ENCODE peak calls at places on chromosome 20, in eight cellular contexts. One of them, this sample, is unnamed.

GRCh38 chr20:24470031-24470781 is 777 bp downstream of the SYNDIG1 start:
- DNase-seq in CD8-positive, alpha-beta T cell: no peak
- DNase-seq in uterus: no peak
- DNase-seq in heart left ventricle: no peak
- DNase-seq in RWPE1: no peak
- DNase-seq in kidney: peak; percentile 77
- DNase-seq in right lobe of liver: no peak
- DNase-seq in endodermal cell: peak; percentile 79
- DNase-seq in this sample: no peak

GRCh38 chr20:17066955-17067354 is 159.9 kb upstream of the PCSK2 start:
- DNase-seq in CD8-positive, alpha-beta T cell: no peak
- DNase-seq in uterus: no peak
- DNase-seq in heart left ventricle: no peak
- DNase-seq in RWPE1: no peak
- DNase-seq in kidney: no peak
- DNase-seq in right lobe of liver: no peak
- DNase-seq in endodermal cell: peak; percentile 72
- DNase-seq in this sample: no peak

GRCh38 chr20:40457404-40457803 is 231.6 kb downstream of the MAFB start:
- DNase-seq in CD8-positive, alpha-beta T cell: no peak
- DNase-seq in uterus: no peak
- DNase-seq in heart left ventricle: no peak
- DNase-seq in RWPE1: no peak
- DNase-seq in kidney: no peak
- DNase-seq in right lobe of liver: no peak
- DNase-seq in endodermal cell: peak; percentile 85
- DNase-seq in this sample: no peak

GRCh38 chr20:45963059-45964011 is 8.7 kb downstream of the ZNF335 start:
- DNase-seq in CD8-positive, alpha-beta T cell: no peak
- DNase-seq in uterus: no peak
- DNase-seq in heart left ventricle: no peak
- DNase-seq in RWPE1: no peak
- DNase-seq in kidney: peak; percentile 75
- DNase-seq in right lobe of liver: peak; percentile 52
- DNase-seq in endodermal cell: peak; percentile 61
- DNase-seq in this sample: no peak

GRCh38 chr20:3135507-3136070 is 24.1 kb downstream of the FASTKD5 start:
- DNase-seq in CD8-positive, alpha-beta T cell: no peak
- DNase-seq in uterus: no peak
- DNase-seq in heart left ventricle: no peak
- DNase-seq in RWPE1: no peak
- DNase-seq in kidney: no peak
- DNase-seq in right lobe of liver: no peak
- DNase-seq in endodermal cell: no peak
- DNase-seq in this sample: no peak

GRCh38 chr20:23484081-23484480 is 6.8 kb upstream of the CST8 start:
- DNase-seq in CD8-positive, alpha-beta T cell: no peak
- DNase-seq in uterus: no peak
- DNase-seq in heart left ventricle: no peak
- DNase-seq in RWPE1: no peak
- DNase-seq in kidney: no peak
- DNase-seq in right lobe of liver: no peak
- DNase-seq in endodermal cell: no peak
- DNase-seq in this sample: no peak

GRCh38 chr20:62924567-62925419 is 1.5 kb downstream of the DIDO1 start:
- DNase-seq in CD8-positive, alpha-beta T cell: no peak
- DNase-seq in uterus: no peak
- DNase-seq in heart left ventricle: no peak
- DNase-seq in RWPE1: peak; percentile 76
- DNase-seq in kidney: no peak
- DNase-seq in right lobe of liver: no peak
- DNase-seq in endodermal cell: peak; percentile 50
- DNase-seq in this sample: no peak

GRCh38 chr20:9615766-9616454 is 101.5 kb downstream of the LAMP5 start:
- DNase-seq in CD8-positive, alpha-beta T cell: no peak
- DNase-seq in uterus: no peak
- DNase-seq in heart left ventricle: no peak
- DNase-seq in RWPE1: no peak
- DNase-seq in kidney: no peak
- DNase-seq in right lobe of liver: no peak
- DNase-seq in endodermal cell: no peak
- DNase-seq in this sample: no peak

GRCh38 chr20:32036252-32036651 is 15.8 kb upstream of the HCK start:
- DNase-seq in CD8-positive, alpha-beta T cell: no peak
- DNase-seq in uterus: no peak
- DNase-seq in heart left ventricle: no peak
- DNase-seq in RWPE1: no peak
- DNase-seq in kidney: no peak
- DNase-seq in right lobe of liver: no peak
- DNase-seq in endodermal cell: no peak
- DNase-seq in this sample: no peak

GRCh38 chr20:41005361-41005729 is 23.3 kb upstream of the TOP1 start:
- DNase-seq in CD8-positive, alpha-beta T cell: no peak
- DNase-seq in uterus: peak; percentile 91
- DNase-seq in heart left ventricle: peak; percentile 88
- DNase-seq in RWPE1: peak; percentile 96
- DNase-seq in kidney: peak; percentile 96
- DNase-seq in right lobe of liver: peak; percentile 71
- DNase-seq in endodermal cell: no peak
- DNase-seq in this sample: no peak

GRCh38 chr20:60202046-60202445 is 243.8 kb downstream of the CDH26 start:
- DNase-seq in CD8-positive, alpha-beta T cell: no peak
- DNase-seq in uterus: no peak
- DNase-seq in heart left ventricle: no peak
- DNase-seq in RWPE1: no peak
- DNase-seq in kidney: no peak
- DNase-seq in right lobe of liver: no peak
- DNase-seq in endodermal cell: no peak
- DNase-seq in this sample: no peak

GRCh38 chr20:60199866-60200265 is 241.6 kb downstream of the CDH26 start:
- DNase-seq in CD8-positive, alpha-beta T cell: no peak
- DNase-seq in uterus: no peak
- DNase-seq in heart left ventricle: no peak
- DNase-seq in RWPE1: no peak
- DNase-seq in kidney: no peak
- DNase-seq in right lobe of liver: no peak
- DNase-seq in endodermal cell: no peak
- DNase-seq in this sample: no peak

GRCh38 chr20:60203451-60203850 is 245.2 kb downstream of the CDH26 start:
- DNase-seq in CD8-positive, alpha-beta T cell: no peak
- DNase-seq in uterus: no peak
- DNase-seq in heart left ventricle: no peak
- DNase-seq in RWPE1: peak; percentile 82
- DNase-seq in kidney: no peak
- DNase-seq in right lobe of liver: no peak
- DNase-seq in endodermal cell: no peak
- DNase-seq in this sample: no peak

GRCh38 chr20:60200305-60200918 is 242.2 kb downstream of the CDH26 start:
- DNase-seq in CD8-positive, alpha-beta T cell: no peak
- DNase-seq in uterus: no peak
- DNase-seq in heart left ventricle: no peak
- DNase-seq in RWPE1: no peak
- DNase-seq in kidney: peak; percentile 49
- DNase-seq in right lobe of liver: no peak
- DNase-seq in endodermal cell: no peak
- DNase-seq in this sample: no peak

GRCh38 chr20:60201198-60201597 is 243.0 kb downstream of the CDH26 start:
- DNase-seq in CD8-positive, alpha-beta T cell: no peak
- DNase-seq in uterus: no peak
- DNase-seq in heart left ventricle: no peak
- DNase-seq in RWPE1: no peak
- DNase-seq in kidney: no peak
- DNase-seq in right lobe of liver: no peak
- DNase-seq in endodermal cell: no peak
- DNase-seq in this sample: no peak
- H3K27ac ChIP-seq in CD8-positive, alpha-beta T cell: no peak overlapping the region
- H3K27ac ChIP-seq in uterus: no peak overlapping the region
- H3K27ac ChIP-seq in heart left ventricle: no peak overlapping the region
- H3K27ac ChIP-seq in RWPE1: no peak overlapping the region
- H3K27ac ChIP-seq in kidney: no peak overlapping the region
- H3K27ac ChIP-seq in right lobe of liver: no peak overlapping the region
- H3K27ac ChIP-seq in endodermal cell: no peak overlapping the region
- H3K27ac ChIP-seq in this sample: no peak overlapping the region

GRCh38 chr20:5660346-5660745 is 89.9 kb upstream of the SHLD1 start:
- DNase-seq in CD8-positive, alpha-beta T cell: no peak
- DNase-seq in uterus: no peak
- DNase-seq in heart left ventricle: no peak
- DNase-seq in RWPE1: no peak
- DNase-seq in kidney: no peak
- DNase-seq in right lobe of liver: no peak
- DNase-seq in endodermal cell: no peak
- DNase-seq in this sample: no peak

GRCh38 chr20:5665417-5665816 is 84.8 kb upstream of the SHLD1 start:
- DNase-seq in CD8-positive, alpha-beta T cell: no peak
- DNase-seq in uterus: no peak
- DNase-seq in heart left ventricle: no peak
- DNase-seq in RWPE1: no peak
- DNase-seq in kidney: no peak
- DNase-seq in right lobe of liver: no peak
- DNase-seq in endodermal cell: no peak
- DNase-seq in this sample: no peak

GRCh38 chr20:5658897-5659296 is 91.3 kb upstream of the SHLD1 start:
- DNase-seq in CD8-positive, alpha-beta T cell: peak; percentile 7
- DNase-seq in uterus: peak; percentile 67
- DNase-seq in heart left ventricle: peak; percentile 51
- DNase-seq in RWPE1: peak; percentile 70
- DNase-seq in kidney: peak; percentile 78
- DNase-seq in right lobe of liver: no peak
- DNase-seq in endodermal cell: no peak
- DNase-seq in this sample: no peak

GRCh38 chr20:5662769-5663168 is 87.4 kb upstream of the SHLD1 start:
- DNase-seq in CD8-positive, alpha-beta T cell: no peak
- DNase-seq in uterus: no peak
- DNase-seq in heart left ventricle: no peak
- DNase-seq in RWPE1: no peak
- DNase-seq in kidney: no peak
- DNase-seq in right lobe of liver: no peak
- DNase-seq in endodermal cell: no peak
- DNase-seq in this sample: no peak

GRCh38 chr20:5663396-5663795 is 86.8 kb upstream of the SHLD1 start:
- DNase-seq in CD8-positive, alpha-beta T cell: no peak
- DNase-seq in uterus: no peak
- DNase-seq in heart left ventricle: no peak
- DNase-seq in RWPE1: no peak
- DNase-seq in kidney: no peak
- DNase-seq in right lobe of liver: no peak
- DNase-seq in endodermal cell: no peak
- DNase-seq in this sample: no peak
- H3K27ac ChIP-seq in CD8-positive, alpha-beta T cell: no peak overlapping the region
- H3K27ac ChIP-seq in uterus: no peak overlapping the region
- H3K27ac ChIP-seq in heart left ventricle: no peak overlapping the region
- H3K27ac ChIP-seq in RWPE1: no peak overlapping the region
- H3K27ac ChIP-seq in kidney: no peak overlapping the region
- H3K27ac ChIP-seq in right lobe of liver: no peak overlapping the region
- H3K27ac ChIP-seq in endodermal cell: no peak overlapping the region
- H3K27ac ChIP-seq in this sample: no peak overlapping the region

GRCh38 chr20:47927944-47928343 is 142.7 kb upstream of the SULF2 start:
- DNase-seq in CD8-positive, alpha-beta T cell: no peak
- DNase-seq in uterus: no peak
- DNase-seq in heart left ventricle: no peak
- DNase-seq in RWPE1: peak; percentile 96
- DNase-seq in kidney: no peak
- DNase-seq in right lobe of liver: no peak
- DNase-seq in endodermal cell: no peak
- DNase-seq in this sample: no peak

GRCh38 chr20:47927385-47927851 is 142.1 kb upstream of the SULF2 start:
- DNase-seq in CD8-positive, alpha-beta T cell: no peak
- DNase-seq in uterus: no peak
- DNase-seq in heart left ventricle: no peak
- DNase-seq in RWPE1: peak; percentile 99
- DNase-seq in kidney: no peak
- DNase-seq in right lobe of liver: no peak
- DNase-seq in endodermal cell: no peak
- DNase-seq in this sample: no peak

GRCh38 chr20:47929368-47930115 is 144.3 kb upstream of the SULF2 start:
- DNase-seq in CD8-positive, alpha-beta T cell: no peak
- DNase-seq in uterus: no peak
- DNase-seq in heart left ventricle: no peak
- DNase-seq in RWPE1: peak; percentile 96
- DNase-seq in kidney: no peak
- DNase-seq in right lobe of liver: no peak
- DNase-seq in endodermal cell: no peak
- DNase-seq in this sample: no peak

GRCh38 chr20:47925603-47926002 is 140.3 kb upstream of the SULF2 start:
- DNase-seq in CD8-positive, alpha-beta T cell: no peak
- DNase-seq in uterus: no peak
- DNase-seq in heart left ventricle: no peak
- DNase-seq in RWPE1: peak; percentile 90
- DNase-seq in kidney: no peak
- DNase-seq in right lobe of liver: no peak
- DNase-seq in endodermal cell: no peak
- DNase-seq in this sample: no peak

GRCh38 chr20:47926731-47927130 is 141.4 kb upstream of the SULF2 start:
- DNase-seq in CD8-positive, alpha-beta T cell: no peak
- DNase-seq in uterus: no peak
- DNase-seq in heart left ventricle: no peak
- DNase-seq in RWPE1: peak; percentile 50
- DNase-seq in kidney: no peak
- DNase-seq in right lobe of liver: no peak
- DNase-seq in endodermal cell: no peak
- DNase-seq in this sample: no peak
- H3K27ac ChIP-seq in CD8-positive, alpha-beta T cell: no peak overlapping the region
- H3K27ac ChIP-seq in uterus: no peak overlapping the region
- H3K27ac ChIP-seq in heart left ventricle: no peak overlapping the region
- H3K27ac ChIP-seq in RWPE1: peak overlapping the region; percentile 93
- H3K27ac ChIP-seq in kidney: no peak overlapping the region
- H3K27ac ChIP-seq in right lobe of liver: no peak overlapping the region
- H3K27ac ChIP-seq in endodermal cell: no peak overlapping the region
- H3K27ac ChIP-seq in this sample: no peak overlapping the region

GRCh38 chr20:50439539-50440453 is 70.4 kb upstream of the PTPN1 start:
- DNase-seq in CD8-positive, alpha-beta T cell: no peak
- DNase-seq in uterus: no peak
- DNase-seq in heart left ventricle: no peak
- DNase-seq in RWPE1: peak; percentile 62
- DNase-seq in kidney: no peak
- DNase-seq in right lobe of liver: no peak
- DNase-seq in endodermal cell: no peak
- DNase-seq in this sample: no peak
- H3K27ac ChIP-seq in CD8-positive, alpha-beta T cell: no peak overlapping the region
- H3K27ac ChIP-seq in uterus: peak overlapping the region; percentile 68
- H3K27ac ChIP-seq in heart left ventricle: no peak overlapping the region
- H3K27ac ChIP-seq in RWPE1: peak overlapping the region; percentile 98
- H3K27ac ChIP-seq in kidney: no peak overlapping the region
- H3K27ac ChIP-seq in right lobe of liver: peak overlapping the region; percentile 33
- H3K27ac ChIP-seq in endodermal cell: no peak overlapping the region
- H3K27ac ChIP-seq in this sample: no peak overlapping the region

DNA sequence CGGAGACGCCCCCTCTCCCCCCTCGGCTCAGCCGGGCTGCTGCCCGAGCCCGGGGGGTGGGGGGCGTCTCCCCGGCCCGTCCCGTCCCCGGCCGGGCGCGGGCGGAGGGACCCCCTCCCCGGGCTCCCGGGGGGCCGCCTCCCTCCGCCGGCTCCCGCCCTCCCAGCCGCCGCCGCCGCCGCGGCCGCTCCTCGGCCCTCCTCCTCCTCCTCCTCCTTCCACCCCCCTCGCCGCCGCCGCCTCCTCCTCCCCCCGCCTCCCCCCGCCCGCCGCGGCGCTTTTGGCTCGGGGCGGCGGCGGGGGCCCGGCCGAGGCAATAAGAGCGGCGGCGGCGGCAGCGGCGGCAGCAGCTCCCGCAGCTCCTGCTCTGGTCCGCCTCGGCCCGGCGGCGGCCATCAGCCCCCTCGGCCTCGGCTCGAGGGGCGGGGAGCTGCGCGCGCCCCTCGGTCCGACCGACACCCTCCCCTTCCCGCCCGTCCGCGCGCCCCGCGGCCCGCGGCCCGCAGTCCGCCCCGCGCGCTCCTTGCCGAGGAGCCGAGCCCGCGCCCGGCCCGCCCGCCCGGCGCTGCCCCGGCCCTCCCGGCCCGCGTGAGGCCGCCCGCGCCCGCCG is 38.7 kb downstream of the GNAS start:
- DNase-seq in CD8-positive, alpha-beta T cell: peak; percentile 72
- DNase-seq in uterus: peak; percentile 79
- DNase-seq in heart left ventricle: peak; percentile 88
- DNase-seq in RWPE1: peak; percentile 75
- DNase-seq in kidney: peak; percentile 94
- DNase-seq in right lobe of liver: peak; percentile 84
- DNase-seq in endodermal cell: peak; percentile 85
- DNase-seq in this sample: no peak
- H3K27ac ChIP-seq in CD8-positive, alpha-beta T cell: peak overlapping the region; percentile 95
- H3K27ac ChIP-seq in uterus: peak overlapping the region; percentile 98
- H3K27ac ChIP-seq in heart left ventricle: peak overlapping the region; percentile 92
- H3K27ac ChIP-seq in RWPE1: peak overlapping the region; percentile 94
- H3K27ac ChIP-seq in kidney: peak overlapping the region; percentile 96
- H3K27ac ChIP-seq in right lobe of liver: peak overlapping the region; percentile 89
- H3K27ac ChIP-seq in endodermal cell: peak overlapping the region; percentile 62
- H3K27ac ChIP-seq in this sample: no peak overlapping the region